ENCODE peak calls at places on chromosomes 4 and X, in nine cellular contexts. X, Q, B, K, M, C, S, T and D are unnamed samples.

GRCh38 chr4:115145393-115146160 is 32.2 kb upstream of the NDST4 start:
- DNase-seq in T (no peak), B (no peak), C (no peak), M (no peak), X (no peak), K (peak), S (no peak), Q (no peak), D (no peak)

GRCh38 chr4:100168521-100168920 is 21.7 kb downstream of the DDIT4L start:
- DNase-seq in S (no peak), T (no peak), M (peak), C (no peak), B (no peak), K (no peak), Q (no peak), X (no peak), D (no peak)

GRCh38 chrX:4484266-4484665 is 770.8 kb upstream of the PRKX start:
- DNase-seq in K (no peak), M (no peak), B (no peak), C (no peak), T (peak), S (no peak), X (no peak), Q (no peak), D (no peak)

GRCh38 chr4:153111426-153112070 is 92.7 kb upstream of the TRIM2 start:
- DNase-seq in M (no peak), K (no peak), C (no peak), T (no peak), X (no peak), S (no peak), Q (no peak), B (no peak), D (no peak)

GRCh38 chr4:11428701-11429571 is at the start of gene HS3ST1:
- DNase-seq in K (peak), T (peak), Q (peak), X (no peak), C (peak), S (peak), M (peak), B (peak), D (peak)

GRCh38 chr4:182492456-182492855 is 249.3 kb downstream of the TENM3 start:
- DNase-seq in B (peak), M (peak), Q (no peak), S (no peak), X (no peak), K (peak), C (no peak), T (no peak), D (no peak)

GRCh38 chr4:6992728-6993655 is 50.2 kb upstream of the TADA2B start:
- DNase-seq in B (peak), K (no peak), Q (no peak), M (peak), C (peak), X (no peak), T (no peak), S (peak), D (no peak)

GRCh38 chr4:185834778-185835177 is 22.8 kb upstream of the SORBS2 start:
- DNase-seq in S (no peak), Q (no peak), K (no peak), C (no peak), X (no peak), B (no peak), T (no peak), M (no peak), D (no peak)

GRCh38 chr4:120327276-120327675 is 260.6 kb upstream of the MAD2L1 start:
- DNase-seq in C (no peak), M (no peak), T (peak), X (no peak), B (no peak), K (no peak), Q (no peak), S (no peak), D (peak)

GRCh38 chrX:10922158-10922557 is 189.0 kb upstream of the HCCS start:
- DNase-seq in X (no peak), B (no peak), S (no peak), Q (no peak), K (peak), M (peak), T (no peak), C (peak), D (no peak)

GRCh38 chr4:9893329-9894108 is 112.1 kb downstream of the DRD5 start:
- DNase-seq in M (no peak), K (no peak), X (no peak), S (no peak), Q (no peak), C (no peak), T (peak), B (no peak), D (no peak)

GRCh38 chr4:122728781-122729330 is 3.6 kb upstream of the BBS12 start:
- DNase-seq in B (no peak), T (no peak), S (no peak), X (no peak), Q (no peak), M (peak), C (no peak), K (no peak), D (no peak)

GRCh38 chr4:40850496-40850895 is 100.7 kb downstream of the NSUN7 start:
- DNase-seq in S (no peak), K (no peak), X (no peak), M (no peak), Q (no peak), B (no peak), C (no peak), T (no peak), D (no peak)

GRCh38 chr4:180913750-180914149 is 1329.5 kb upstream of the TENM3 start:
- DNase-seq in S (no peak), C (peak), B (no peak), Q (peak), K (no peak), T (no peak), X (no peak), M (peak), D (peak)

GRCh38 chr4:100208964-100209363 is 18.7 kb upstream of the DDIT4L start:
- DNase-seq in X (no peak), T (no peak), C (peak), S (no peak), K (peak), M (no peak), Q (no peak), B (peak), D (no peak)

GRCh38 chrX:130566028-130566683 is 164.4 kb downstream of the RBMX2 start:
- DNase-seq in T (no peak), B (peak), Q (no peak), M (no peak), K (no peak), S (no peak), X (no peak), C (no peak), D (no peak)

GRCh38 chrX:134543201-134543797 is 83.3 kb downstream of the HPRT1 start:
- DNase-seq in B (no peak), T (peak), M (no peak), S (no peak), K (no peak), Q (no peak), X (no peak), C (peak), D (no peak)

GRCh38 chr4:137677851-137678250 is 145.6 kb upstream of the PCDH18 start:
- DNase-seq in S (no peak), X (no peak), K (no peak), Q (no peak), B (no peak), T (no peak), C (peak), M (peak), D (no peak)

GRCh38 chr4:125702406-125702805 is 387.7 kb downstream of the FAT4 start:
- DNase-seq in Q (no peak), T (no peak), M (no peak), K (no peak), C (no peak), X (no peak), S (no peak), B (no peak), D (no peak)

GRCh38 chr4:105348719-105349118 is 125.1 kb downstream of the PPA2 start:
- DNase-seq in B (no peak), C (no peak), Q (no peak), K (no peak), T (no peak), M (no peak), S (no peak), X (no peak), D (no peak)

GRCh38 chr4:151460434-151460833 is 51.5 kb downstream of the FHIP1A start:
- DNase-seq in T (no peak), Q (no peak), B (no peak), K (no peak), S (no peak), X (no peak), C (no peak), M (no peak), D (no peak)

GRCh38 chrX:45697591-45697990 is 496.9 kb upstream of the DIPK2B start:
- DNase-seq in X (no peak), Q (no peak), S (no peak), T (no peak), B (no peak), M (peak), C (peak), K (no peak), D (no peak)

GRCh38 chr4:23857353-23857752 is 32.5 kb downstream of the PPARGC1A start:
- DNase-seq in X (no peak), K (no peak), B (no peak), Q (no peak), C (no peak), S (no peak), T (no peak), M (peak), D (no peak)

GRCh38 chr4:26268246-26268645 is 52.6 kb upstream of the RBPJ start:
- DNase-seq in T (no peak), C (no peak), B (no peak), M (peak), K (no peak), Q (no peak), S (no peak), X (no peak), D (no peak)

GRCh38 chr4:15400911-15401671 is 26.7 kb upstream of the C1QTNF7 start:
- DNase-seq in B (peak), M (peak), K (peak), Q (no peak), C (peak), X (no peak), S (peak), T (no peak), D (no peak)

GRCh38 chrX:39955621-39956020 is 142.1 kb downstream of the BCOR start:
- DNase-seq in B (no peak), Q (no peak), C (no peak), M (no peak), T (peak), X (peak), S (no peak), K (no peak), D (peak)

GRCh38 chrX:39953027-39953426 is 144.7 kb downstream of the BCOR start:
- DNase-seq in T (no peak), B (no peak), C (no peak), S (no peak), M (no peak), K (no peak), Q (no peak), X (peak), D (no peak)

GRCh38 chrX:39956803-39957394 is 140.9 kb downstream of the BCOR start:
- DNase-seq in S (no peak), Q (no peak), X (no peak), B (no peak), M (no peak), C (no peak), T (no peak), K (no peak), D (no peak)

GRCh38 chrX:39950035-39950688 is 147.6 kb downstream of the BCOR start:
- DNase-seq in Q (no peak), S (no peak), B (no peak), K (no peak), T (no peak), C (peak), X (peak), M (peak), D (no peak)

GRCh38 chrX:39953879-39954278 is 143.9 kb downstream of the BCOR start:
- DNase-seq in X (no peak), M (no peak), K (peak), B (no peak), C (peak), S (no peak), T (no peak), Q (peak), D (no peak)
- H3K27ac ChIP-seq in X (peak), M (no peak), K (peak), B (no peak), C (peak), S (no peak), T (no peak), Q (no peak), D (no peak)

GRCh38 chr4:19727141-19727540 is 524.6 kb upstream of the SLIT2 start:
- DNase-seq in S (no peak), C (no peak), M (no peak), B (no peak), X (no peak), K (no peak), Q (no peak), T (no peak), D (no peak)

GRCh38 chr4:19722404-19722803 is 529.3 kb upstream of the SLIT2 start:
- DNase-seq in Q (no peak), B (no peak), S (no peak), T (no peak), C (no peak), K (no peak), M (no peak), X (no peak), D (no peak)

GRCh38 chr4:19721587-19721986 is 530.1 kb upstream of the SLIT2 start:
- DNase-seq in S (no peak), M (no peak), C (no peak), K (no peak), Q (no peak), T (no peak), X (no peak), B (no peak), D (no peak)

GRCh38 chr4:19728773-19729172 is 522.9 kb upstream of the SLIT2 start:
- DNase-seq in K (no peak), B (no peak), X (no peak), C (no peak), Q (no peak), T (no peak), S (no peak), M (no peak), D (no peak)

DNA sequence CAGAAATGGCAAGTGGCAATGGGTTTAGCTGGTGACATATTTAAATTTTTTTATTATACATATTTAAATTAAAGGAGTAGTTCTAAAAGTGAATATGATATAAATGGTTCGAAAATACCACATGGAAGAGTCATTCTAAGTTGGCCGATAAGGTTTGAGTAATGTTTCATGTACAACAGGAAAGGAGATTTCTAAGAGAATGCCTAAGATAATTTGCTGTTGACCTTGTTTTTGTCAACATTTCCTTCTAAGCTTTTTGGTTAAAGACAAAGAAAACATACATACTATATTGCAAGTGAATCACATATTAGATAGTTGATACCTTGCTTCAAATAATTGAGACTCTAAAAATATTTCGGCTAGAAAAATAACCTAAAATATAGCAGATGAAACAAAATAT is 526.6 kb upstream of the SLIT2 start:
- DNase-seq in K (no peak), X (no peak), Q (no peak), T (no peak), B (no peak), S (no peak), C (no peak), M (no peak), D (no peak)
- TF ChIP-seq EZH2phosphoT487 in K (no peak), X (no peak), Q (no peak), T (no peak), B (no peak), S (no peak), C (no peak), M (no peak), D (no peak)

DNA sequence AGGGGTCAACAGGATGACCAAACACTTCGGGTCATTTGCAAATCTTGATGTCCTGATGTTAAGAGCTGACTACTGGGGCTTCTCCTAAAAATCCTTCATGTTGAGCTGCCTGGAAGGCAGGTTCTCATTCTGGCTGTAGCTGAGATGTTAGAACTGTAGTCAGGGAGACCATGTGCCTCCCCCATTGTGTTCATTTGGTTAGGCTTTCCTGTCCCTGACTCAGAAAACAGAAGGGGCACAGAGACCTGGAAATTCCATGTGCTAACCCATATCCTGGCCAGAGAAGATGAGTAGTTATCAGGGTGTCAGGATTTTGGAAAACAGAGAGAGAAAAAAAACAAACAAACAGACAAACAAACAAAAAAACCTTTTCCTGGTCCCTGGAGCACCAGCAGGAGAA is 177.5 kb downstream of the AR start:
- DNase-seq in C (no peak), X (no peak), K (no peak), T (no peak), B (no peak), Q (no peak), S (no peak), M (no peak), D (no peak)
- H3K27ac ChIP-seq in C (no peak), X (no peak), K (no peak), T (no peak), B (no peak), Q (no peak), S (no peak), M (no peak), D (no peak)

GRCh38 chrX:153560000-153560399 is 38.9 kb downstream of the CCNQ start:
- DNase-seq in Q (no peak), C (no peak), M (peak), K (no peak), B (no peak), T (no peak), S (no peak), X (no peak), D (no peak)
- TF ChIP-seq EZH2phosphoT487 in Q (no peak), C (no peak), M (no peak), K (no peak), B (no peak), T (no peak), S (no peak), X (no peak), D (no peak)

GRCh38 chr4:1795304-1796195 is 2.5 kb downstream of the FGFR3 start:
- DNase-seq in X (no peak), K (peak), C (no peak), B (no peak), Q (no peak), S (no peak), M (no peak), T (peak), D (no peak)

GRCh38 chr4:1793496-1793840 is 375 bp downstream of the FGFR3 start:
- DNase-seq in T (peak), M (peak), Q (no peak), K (peak), X (no peak), C (peak), B (peak), S (peak), D (peak)

GRCh38 chr4:1794809-1795303 is 1.8 kb downstream of the FGFR3 start:
- DNase-seq in B (no peak), M (no peak), X (no peak), Q (no peak), C (no peak), K (no peak), S (peak), T (no peak), D (peak)

GRCh38 chr4:1792832-1793495 is at the start of gene FGFR3:
- DNase-seq in B (peak), S (peak), M (peak), C (peak), K (peak), Q (no peak), X (no peak), T (peak), D (peak)

DNA sequence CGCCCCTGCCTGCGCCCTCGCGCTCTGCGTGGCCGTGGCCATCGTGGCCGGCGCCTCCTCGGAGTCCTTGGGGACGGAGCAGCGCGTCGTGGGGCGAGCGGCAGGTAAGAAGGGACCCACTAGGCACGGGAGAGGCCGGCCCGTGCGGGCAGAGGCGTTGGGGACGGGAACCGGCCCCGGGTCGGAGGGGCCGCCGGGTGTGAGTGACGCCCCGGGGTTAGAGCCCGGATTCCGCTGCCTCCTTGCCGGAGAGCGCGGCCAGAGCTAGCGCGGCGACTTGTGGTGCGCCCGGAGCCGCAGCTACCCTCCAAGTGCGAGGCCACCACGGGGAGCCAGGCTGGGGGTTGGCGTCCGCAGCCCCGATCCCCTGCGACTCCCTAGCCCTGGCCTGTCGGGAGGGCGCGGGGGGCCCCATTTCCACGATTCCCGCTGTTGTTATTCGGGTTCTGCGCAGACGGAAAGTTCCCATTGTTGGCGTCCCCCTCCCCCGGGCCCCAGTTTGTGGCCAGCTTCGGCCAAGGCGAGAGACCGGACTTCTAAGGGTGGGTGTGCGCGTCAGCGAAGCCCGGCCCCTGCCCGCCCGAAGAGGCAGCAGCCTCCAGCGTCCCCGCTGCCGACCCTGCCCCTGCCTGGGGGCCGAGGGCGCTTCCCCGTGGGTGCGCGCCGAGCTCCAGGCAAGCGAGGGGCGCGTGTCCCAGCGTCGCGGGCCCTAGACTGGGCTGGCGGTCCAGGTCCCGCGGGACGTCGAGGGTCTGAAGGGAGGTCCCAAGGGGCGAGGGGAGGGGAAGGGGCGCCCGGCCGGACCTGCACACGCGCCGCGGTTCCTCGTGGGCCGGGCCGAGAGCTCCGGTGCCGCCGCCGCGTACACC is 1.1 kb downstream of the FGFR3 start:
- DNase-seq in T (peak), S (peak), B (no peak), C (no peak), Q (no peak), X (no peak), K (no peak), M (peak), D (peak)
- H3K27ac ChIP-seq in T (no peak), S (no peak), B (no peak), C (no peak), Q (peak), X (no peak), K (peak), M (no peak), D (no peak)

GRCh38 chr4:131367441-131367840 is 1781.7 kb upstream of the PCDH10 start:
- DNase-seq in S (no peak), T (no peak), K (no peak), M (no peak), B (no peak), Q (no peak), C (no peak), X (no peak), D (no peak)

GRCh38 chr4:131366724-131367123 is 1782.4 kb upstream of the PCDH10 start:
- DNase-seq in Q (no peak), C (no peak), M (no peak), K (no peak), X (no peak), S (no peak), T (no peak), B (no peak), D (no peak)

GRCh38 chr4:131370846-131371245 is 1778.2 kb upstream of the PCDH10 start:
- DNase-seq in S (no peak), K (peak), T (no peak), C (peak), X (no peak), M (no peak), B (no peak), Q (no peak), D (no peak)
- TF ChIP-seq EZH2phosphoT487 in S (no peak), K (no peak), T (no peak), C (no peak), X (no peak), M (no peak), B (no peak), Q (no peak), D (no peak)

GRCh38 chr4:8205241-8205707 is 6.2 kb downstream of the SH3TC1 start:
- DNase-seq in B (no peak), Q (no peak), K (no peak), S (peak), M (no peak), C (no peak), T (no peak), X (no peak), D (no peak)

GRCh38 chr4:8204576-8205227 is 5.6 kb downstream of the SH3TC1 start:
- DNase-seq in K (no peak), C (no peak), S (no peak), X (no peak), T (no peak), M (no peak), B (no peak), Q (no peak), D (no peak)

GRCh38 chr4:8203817-8204216 is 4.7 kb downstream of the SH3TC1 start:
- DNase-seq in S (no peak), C (no peak), Q (no peak), X (no peak), K (no peak), T (no peak), B (no peak), M (no peak), D (no peak)

GRCh38 chr4:8207314-8207713 is 8.2 kb downstream of the SH3TC1 start:
- DNase-seq in Q (no peak), B (no peak), S (no peak), K (no peak), X (no peak), M (peak), C (no peak), T (no peak), D (no peak)

GRCh38 chr4:8205749-8206611 is 6.9 kb downstream of the SH3TC1 start:
- DNase-seq in Q (no peak), X (peak), B (no peak), S (no peak), T (no peak), C (no peak), M (no peak), K (no peak), D (no peak)
- H3K27ac ChIP-seq in Q (no peak), X (no peak), B (no peak), S (no peak), T (no peak), C (no peak), M (no peak), K (no peak), D (no peak)